ENCODE peak calls at places on chromosome 3, in nine cellular contexts. L is heart left ventricle, H is ovary, T is colonic mucosa, M is heart right ventricle, Q is SJSA1, G is HepG2, Z is SJCRH30, R is Panc1. S is an unnamed sample. For H3K4me1 and H3K27me3, the result is how much of the 10 kb centered on the place peaks cover.

GRCh38 chr3:89300519-89300918 is 193.1 kb downstream of the EPHA3 start:
- DNase-seq in L (no peak), H (no peak), T (no peak), M (no peak), Q (no peak), G (no peak), Z (no peak), R (no peak), S (no peak)

GRCh38 chr3:9820944-9821343 is 10.9 kb downstream of the TTLL3 start:
- DNase-seq in L (no peak), H (no peak), T (no peak), M (no peak), Q (no peak), G (peak), Z (no peak), R (no peak), S (no peak)

GRCh38 chr3:61061092-61061723 is 190.0 kb downstream of the FHIT start:
- DNase-seq in L (no peak), H (no peak), T (no peak), M (no peak), Q (no peak), G (peak), Z (no peak), R (no peak), S (no peak)

GRCh38 chr3:36842275-36842674 is 77.9 kb upstream of the DCLK3 start:
- DNase-seq in L (no peak), H (no peak), T (no peak), M (no peak), Q (no peak), G (no peak), Z (no peak), R (no peak), S (no peak)

GRCh38 chr3:44065311-44065710 is 176.4 kb upstream of the TOPAZ1 start:
- DNase-seq in L (no peak), H (no peak), T (no peak), M (peak), Q (no peak), G (no peak), Z (no peak), R (no peak), S (no peak)

GRCh38 chr3:161851941-161852566 is 355.4 kb downstream of the OTOL1 start:
- DNase-seq in L (no peak), H (no peak), T (peak), M (peak), Q (no peak), G (peak), Z (peak), R (peak), S (no peak)

GRCh38 chr3:24013843-24014242 is 68.8 kb downstream of the NR1D2 start:
- DNase-seq in L (no peak), H (no peak), T (no peak), M (no peak), Q (no peak), G (no peak), Z (no peak), R (no peak), S (no peak)

GRCh38 chr3:23600178-23600577 is 205.6 kb upstream of the UBE2E1 start:
- DNase-seq in L (no peak), H (no peak), T (no peak), M (no peak), Q (peak), G (no peak), Z (peak), R (no peak), S (no peak)

GRCh38 chr3:150779402-150779858 is 16.5 kb upstream of the SIAH2 start:
- DNase-seq in L (no peak), H (no peak), T (no peak), M (no peak), Q (no peak), G (peak), Z (no peak), R (no peak), S (no peak)

GRCh38 chr3:126509565-126510322 is 7.8 kb downstream of the UROC1 start:
- DNase-seq in L (no peak), H (no peak), T (no peak), M (no peak), Q (no peak), G (no peak), Z (no peak), R (no peak), S (no peak)

GRCh38 chr3:142597898-142598297 is 1.7 kb downstream of the PLS1 start:
- DNase-seq in L (no peak), H (no peak), T (peak), M (no peak), Q (no peak), G (no peak), Z (no peak), R (no peak), S (no peak)

GRCh38 chr3:15903164-15903563 is 105.4 kb upstream of the ANKRD28 start:
- DNase-seq in L (peak), H (peak), T (no peak), M (peak), Q (no peak), G (no peak), Z (no peak), R (no peak), S (no peak)

GRCh38 chr3:196186661-196187573 is 24.3 kb downstream of the ZDHHC19 start:
- DNase-seq in L (no peak), H (no peak), T (no peak), M (no peak), Q (no peak), G (no peak), Z (peak), R (no peak), S (no peak)

GRCh38 chr3:149180057-149180573 is 41.5 kb downstream of the CP start:
- DNase-seq in L (peak), H (peak), T (peak), M (peak), Q (peak), G (peak), Z (peak), R (peak), S (no peak)

GRCh38 chr3:113697192-113698090 is 999 bp upstream of the USF3 start:
- DNase-seq in L (peak), H (peak), T (peak), M (peak), Q (peak), G (peak), Z (peak), R (no peak), S (no peak)

GRCh38 chr3:122310361-122310760 is 14.7 kb upstream of the CSTA start:
- DNase-seq in L (no peak), H (no peak), T (peak), M (no peak), Q (no peak), G (no peak), Z (no peak), R (no peak), S (no peak)

GRCh38 chr3:135887220-135887619 is 78.3 kb upstream of the PPP2R3A start:
- DNase-seq in L (no peak), H (no peak), T (no peak), M (no peak), Q (no peak), G (no peak), Z (no peak), R (no peak), S (no peak)

GRCh38 chr3:356947-357346 is 160.4 kb downstream of the CHL1 start:
- DNase-seq in L (no peak), H (no peak), T (no peak), M (peak), Q (no peak), G (no peak), Z (no peak), R (no peak), S (no peak)

GRCh38 chr3:67624078-67624477 is 30.3 kb downstream of the SUCLG2 start:
- DNase-seq in L (no peak), H (no peak), T (no peak), M (no peak), Q (no peak), G (no peak), Z (no peak), R (no peak), S (no peak)

GRCh38 chr3:82163907-82164520 is 402.6 kb upstream of the GBE1 start:
- DNase-seq in L (no peak), H (no peak), T (no peak), M (no peak), Q (no peak), G (no peak), Z (peak), R (no peak), S (no peak)

GRCh38 chr3:4721511-4721911 is 228.4 kb downstream of the ITPR1 start:
- DNase-seq in L (no peak), H (no peak), T (no peak), M (no peak), Q (peak), G (no peak), Z (peak), R (no peak), S (no peak)

GRCh38 chr3:4726549-4726948 is 233.4 kb downstream of the ITPR1 start:
- DNase-seq in L (no peak), H (no peak), T (no peak), M (no peak), Q (no peak), G (no peak), Z (no peak), R (no peak), S (no peak)

GRCh38 chr3:4722103-4722502 is 229.0 kb downstream of the ITPR1 start:
- DNase-seq in L (no peak), H (peak), T (peak), M (peak), Q (peak), G (peak), Z (peak), R (no peak), S (no peak)

GRCh38 chr3:4720316-4721075 is 227.3 kb downstream of the ITPR1 start:
- DNase-seq in L (peak), H (peak), T (peak), M (peak), Q (peak), G (peak), Z (peak), R (no peak), S (no peak)

DNA sequence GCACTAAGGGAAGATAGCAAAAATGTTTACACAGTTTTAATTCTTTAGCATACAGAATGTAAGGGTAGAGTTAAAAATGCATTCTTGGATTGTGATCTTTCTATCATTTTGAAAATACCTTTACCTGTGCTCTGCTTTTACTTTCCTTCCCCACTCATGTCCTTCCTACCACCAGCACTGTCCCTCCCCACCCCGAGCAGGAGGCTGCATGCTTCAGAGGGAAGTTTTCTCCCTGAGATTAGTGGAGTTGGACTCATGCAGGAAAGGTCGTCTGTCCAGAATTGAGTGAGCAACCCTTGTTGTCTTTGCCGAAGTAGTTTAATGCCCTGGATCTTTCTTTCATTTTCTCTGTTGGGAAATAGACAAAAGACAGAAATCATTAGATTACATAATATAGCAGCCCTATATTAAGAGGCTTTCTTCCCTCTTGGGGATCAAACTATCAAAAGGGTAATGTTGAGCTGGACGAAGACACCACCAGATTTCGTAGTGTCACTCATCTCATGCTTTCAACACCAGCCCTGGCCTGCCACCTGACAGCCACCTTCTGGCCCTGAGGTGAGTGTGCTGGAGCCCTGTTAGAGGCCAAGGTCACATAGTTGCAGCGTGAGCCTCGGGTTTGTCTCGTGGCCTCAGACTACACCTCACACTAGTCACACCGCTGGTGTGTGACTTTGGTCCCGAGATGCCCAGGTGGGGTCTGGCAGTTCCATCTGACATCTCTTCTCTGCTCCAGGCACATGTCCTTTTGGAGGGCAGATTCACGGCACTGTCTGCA is 231.0 kb downstream of the ITPR1 start:
- DNase-seq in L (no peak), H (no peak), T (no peak), M (no peak), Q (no peak), G (peak), Z (no peak), R (no peak), S (no peak)
- H3K27ac ChIP-seq in L (peak), H (no peak), T (no peak), M (no peak), Q (no peak), G (no peak), Z (no peak), R (no peak), S (no peak)

GRCh38 chr3:102089182-102089581 is 239.9 kb downstream of the NFKBIZ start:
- DNase-seq in L (no peak), H (no peak), T (peak), M (no peak), Q (no peak), G (no peak), Z (no peak), R (no peak), S (no peak)
- H3K4me1 ChIP-seq in L (under half), H (under half), T (under half), M (under half), Q (under half), G (under half), Z (under half), R (under half), S (under half)

GRCh38 chr3:138938877-138939562 is 7.9 kb downstream of the FOXL2 start:
- DNase-seq in L (no peak), H (peak), T (no peak), M (no peak), Q (no peak), G (no peak), Z (no peak), R (no peak), S (no peak)
- H3K27me3 ChIP-seq in L (half or more), H (under half), T (half or more), M (half or more), Q (half or more), G (half or more), Z (under half), R (under half), S (half or more)

DNA sequence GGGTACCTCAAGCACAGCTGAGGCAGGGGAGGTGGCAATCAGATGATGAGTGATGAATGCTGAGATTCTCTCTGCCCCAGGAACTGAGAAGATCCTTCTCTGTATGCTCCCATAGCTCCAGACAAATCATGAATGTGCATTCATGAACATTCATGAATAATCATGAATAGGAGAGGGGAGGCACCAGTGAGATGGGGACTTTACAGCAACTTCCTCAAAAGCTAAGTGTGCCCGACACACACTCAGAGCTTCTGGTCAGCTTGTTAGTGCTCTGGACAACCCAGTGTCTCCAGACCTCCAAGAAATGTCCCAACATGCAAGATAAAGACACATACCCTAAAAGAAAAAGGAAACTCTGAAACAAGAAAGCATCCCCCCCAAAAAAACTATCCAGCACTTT is 24.2 kb downstream of the LRRC2 start:
- DNase-seq in L (no peak), H (no peak), T (no peak), M (no peak), Q (no peak), G (no peak), Z (no peak), R (no peak), S (no peak)
- H3K27ac ChIP-seq in L (no peak), H (no peak), T (no peak), M (no peak), Q (no peak), G (no peak), Z (no peak), R (no peak), S (peak)

DNA sequence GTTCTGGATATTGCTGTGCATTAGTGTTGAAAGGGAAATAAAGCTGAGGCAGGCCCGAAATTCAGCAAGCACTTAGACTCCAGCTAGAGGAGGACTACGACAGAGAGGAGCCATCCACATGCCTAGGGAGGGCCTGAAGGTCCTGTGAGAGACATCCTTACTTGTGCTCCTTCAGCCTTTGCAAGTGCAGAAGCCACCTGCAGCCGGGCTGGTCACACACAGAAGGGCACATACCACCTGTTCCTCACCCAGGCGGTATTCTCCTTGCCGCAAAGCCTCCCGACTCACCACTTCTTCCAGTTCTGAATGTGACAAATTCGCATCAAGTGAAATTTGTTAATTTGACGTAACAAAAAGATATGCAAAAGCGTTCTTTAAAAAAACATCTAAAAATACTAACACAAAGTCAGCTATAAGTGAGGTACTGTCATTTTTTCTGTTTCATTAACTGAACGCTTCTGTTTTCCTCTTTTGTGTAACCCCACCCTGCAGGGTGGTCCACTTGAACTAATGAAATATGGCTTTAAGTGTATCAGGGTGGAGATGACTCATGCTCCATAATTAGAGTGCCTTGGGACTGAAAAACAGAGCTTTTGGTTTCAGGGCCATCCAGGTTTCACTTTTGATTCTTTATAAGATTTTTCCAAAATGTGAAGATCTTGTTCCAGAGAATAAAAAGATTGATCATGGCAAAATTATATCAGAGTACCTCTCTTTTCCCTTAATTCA is 467.9 kb upstream of the ATP11B start:
- DNase-seq in L (no peak), H (no peak), T (no peak), M (no peak), Q (peak), G (no peak), Z (peak), R (no peak), S (no peak)
- H3K4me1 ChIP-seq in L (under half), H (under half), T (under half), M (under half), Q (half or more), G (under half), Z (under half), R (under half), S (under half)

GRCh38 chr3:186097663-186098451 is 11.0 kb downstream of the ETV5 start:
- DNase-seq in L (peak), H (no peak), T (peak), M (peak), Q (peak), G (peak), Z (peak), R (no peak), S (no peak)

GRCh38 chr3:186097317-186097662 is 11.6 kb downstream of the ETV5 start:
- DNase-seq in L (no peak), H (no peak), T (no peak), M (no peak), Q (no peak), G (no peak), Z (no peak), R (no peak), S (no peak)

GRCh38 chr3:186098740-186099139 is 10.1 kb downstream of the ETV5 start:
- DNase-seq in L (no peak), H (no peak), T (no peak), M (no peak), Q (no peak), G (no peak), Z (peak), R (no peak), S (no peak)

GRCh38 chr3:186096295-186096694 is 12.6 kb downstream of the ETV5 start:
- DNase-seq in L (no peak), H (no peak), T (no peak), M (no peak), Q (no peak), G (no peak), Z (no peak), R (no peak), S (no peak)

GRCh38 chr3:186099178-186099577 is 9.7 kb downstream of the ETV5 start:
- DNase-seq in L (no peak), H (no peak), T (no peak), M (no peak), Q (peak), G (no peak), Z (peak), R (no peak), S (no peak)
- H3K27me3 ChIP-seq in L (under half), H (under half), T (under half), M (under half), Q (under half), G (under half), Z (under half), R (under half), S (under half)

GRCh38 chr3:14371573-14372474 is 30.6 kb upstream of the SLC6A6 start:
- DNase-seq in L (peak), H (no peak), T (peak), M (peak), Q (peak), G (peak), Z (peak), R (peak), S (no peak)

GRCh38 chr3:14372587-14372986 is 29.8 kb upstream of the SLC6A6 start:
- DNase-seq in L (no peak), H (no peak), T (no peak), M (no peak), Q (no peak), G (no peak), Z (peak), R (no peak), S (no peak)

GRCh38 chr3:14369675-14370669 is 32.4 kb upstream of the SLC6A6 start:
- DNase-seq in L (no peak), H (no peak), T (peak), M (no peak), Q (no peak), G (peak), Z (no peak), R (no peak), S (no peak)

GRCh38 chr3:14368885-14369284 is 33.5 kb upstream of the SLC6A6 start:
- DNase-seq in L (no peak), H (no peak), T (no peak), M (no peak), Q (no peak), G (no peak), Z (no peak), R (no peak), S (no peak)

GRCh38 chr3:14370719-14371572 is 31.5 kb upstream of the SLC6A6 start:
- DNase-seq in L (no peak), H (no peak), T (no peak), M (no peak), Q (no peak), G (no peak), Z (no peak), R (no peak), S (no peak)
- H3K27ac ChIP-seq in L (peak), H (no peak), T (no peak), M (peak), Q (no peak), G (no peak), Z (no peak), R (peak), S (no peak)

GRCh38 chr3:71600646-71601288 is 17.2 kb upstream of the FOXP1 start:
- DNase-seq in L (no peak), H (no peak), T (no peak), M (no peak), Q (no peak), G (no peak), Z (no peak), R (no peak), S (no peak)
- H3K4me1 ChIP-seq in L (under half), H (under half), T (under half), M (under half), Q (under half), G (under half), Z (under half), R (under half), S (under half)

GRCh38 chr3:33215739-33216138 is 2.9 kb downstream of the SUSD5 start:
- DNase-seq in L (no peak), H (no peak), T (no peak), M (no peak), Q (no peak), G (no peak), Z (no peak), R (no peak), S (no peak)

GRCh38 chr3:33221241-33221640 is 2.6 kb upstream of the SUSD5 start:
- DNase-seq in L (no peak), H (no peak), T (no peak), M (no peak), Q (no peak), G (no peak), Z (no peak), R (no peak), S (no peak)

GRCh38 chr3:33218446-33219174 is at the start of gene SUSD5:
- DNase-seq in L (no peak), H (no peak), T (no peak), M (no peak), Q (peak), G (no peak), Z (peak), R (no peak), S (no peak)

GRCh38 chr3:33219175-33219487 is 521 bp upstream of the SUSD5 start:
- DNase-seq in L (no peak), H (no peak), T (no peak), M (no peak), Q (no peak), G (no peak), Z (no peak), R (no peak), S (no peak)

DNA sequence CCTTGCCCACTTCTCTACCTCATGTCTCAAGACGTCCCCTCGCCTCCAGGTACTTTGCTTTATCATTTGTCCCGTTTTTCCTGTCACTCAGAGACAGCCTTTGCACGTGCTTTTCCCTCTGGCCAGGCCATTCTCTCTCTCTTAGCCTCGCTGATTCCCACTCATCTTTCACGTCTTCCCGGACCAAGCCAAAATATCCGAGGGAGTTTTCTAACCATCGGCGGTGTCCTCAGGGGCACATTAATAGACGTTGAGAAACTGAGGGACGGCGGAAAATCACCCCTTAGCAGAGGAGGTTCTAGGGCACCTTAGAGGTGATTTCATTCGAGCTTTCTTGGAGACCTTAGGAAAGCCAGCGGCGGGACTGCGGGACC is 551 bp downstream of the SUSD5 start:
- DNase-seq in L (no peak), H (no peak), T (no peak), M (no peak), Q (peak), G (no peak), Z (peak), R (no peak), S (no peak)
- H3K27me3 ChIP-seq in L (under half), H (under half), T (under half), M (under half), Q (under half), G (under half), Z (under half), R (under half), S (under half)

S was measured in CD8-positive, alpha-beta memory T cell.